ENCODE peak calls at places on chromosomes 5 and 9, in eight cellular contexts. P, F, I, C, Z, K, B and W are unnamed samples.

GRCh38 chr9:133443982-133444381 is 15.8 kb upstream of the CACFD1 start:
- DNase-seq in P (no peak), Z (no peak), B (no peak), K (no peak), F (no peak), I (no peak), C (no peak), W (no peak)

GRCh38 chr5:44388504-44389409 is 463 bp downstream of the FGF10 start:
- DNase-seq in I (peak), K (no peak), B (peak), C (no peak), Z (peak), F (peak), P (peak), W (no peak)

GRCh38 chr9:3730527-3730926 is 204.7 kb upstream of the RFX3 start:
- DNase-seq in C (no peak), P (no peak), Z (no peak), I (no peak), K (no peak), B (no peak), F (no peak), W (no peak)

GRCh38 chr9:35606138-35606504 is 1.1 kb downstream of the TESK1 start:
- DNase-seq in K (peak), B (no peak), C (no peak), Z (no peak), I (no peak), P (peak), F (peak), W (no peak)

GRCh38 chr5:34474573-34475021 is 181.5 kb upstream of the RAI14 start:
- DNase-seq in F (peak), Z (peak), P (peak), C (no peak), K (peak), B (peak), I (peak), W (no peak)

GRCh38 chr5:135449608-135450007 is 2.5 kb upstream of the DCANP1 start:
- DNase-seq in C (no peak), I (no peak), P (no peak), B (no peak), F (no peak), Z (no peak), K (no peak), W (no peak)

GRCh38 chr9:112239284-112239683 is 64.2 kb upstream of the SUSD1 start:
- DNase-seq in F (no peak), I (no peak), P (no peak), C (no peak), B (no peak), Z (no peak), K (no peak), W (no peak)

GRCh38 chr9:89884356-89885083 is 279.7 kb downstream of the GADD45G start:
- DNase-seq in I (no peak), F (no peak), K (no peak), B (no peak), P (no peak), C (no peak), Z (no peak), W (no peak)

GRCh38 chr9:90007516-90008430 is 403.0 kb downstream of the GADD45G start:
- DNase-seq in C (no peak), F (no peak), I (no peak), Z (no peak), B (peak), K (no peak), P (no peak), W (no peak)

GRCh38 chr9:122446819-122447484 is 30.8 kb downstream of the OR1J1 start:
- DNase-seq in F (no peak), I (no peak), B (no peak), P (no peak), Z (no peak), C (no peak), K (no peak), W (no peak)

GRCh38 chr5:177980776-177981175 is 15.3 kb downstream of the PROP1 start:
- DNase-seq in C (no peak), I (no peak), Z (no peak), K (peak), B (no peak), F (peak), P (no peak), W (no peak)